ENCODE peak calls at places on chromosomes 5 and 9, in five cellular contexts. X, F, I, J and E are unnamed samples.

GRCh38 chr9:15253197-15253596 is 53.8 kb downstream of the TTC39B start:
- DNase-seq in J (no peak), I (peak), X (no peak), F (no peak), E (no peak)

GRCh38 chr9:1979815-1980367 is 35.3 kb upstream of the SMARCA2 start:
- DNase-seq in I (peak), X (no peak), J (no peak), F (no peak), E (no peak)

GRCh38 chr9:132260846-132261245 is 93.9 kb downstream of the SETX start:
- DNase-seq in F (no peak), J (no peak), X (no peak), I (no peak), E (no peak)

GRCh38 chr9:93143830-93144530 is 9.9 kb upstream of the NINJ1 start:
- DNase-seq in F (no peak), X (no peak), I (no peak), J (peak), E (no peak)

GRCh38 chr5:76472338-76473336 is 69.6 kb downstream of the IQGAP2 start:
- DNase-seq in X (no peak), I (peak), F (peak), J (no peak), E (no peak)

GRCh38 chr5:160769264-160769663 is 82.7 kb downstream of the ATP10B start:
- DNase-seq in X (no peak), J (no peak), I (no peak), F (no peak), E (no peak)

GRCh38 chr5:176162206-176162605 is 76.0 kb upstream of the SIMC1 start:
- DNase-seq in X (no peak), F (no peak), J (no peak), I (no peak), E (no peak)

GRCh38 chr9:133003071-133003461 is 24.6 kb downstream of the GFI1B start:
- DNase-seq in X (no peak), F (no peak), I (no peak), J (no peak), E (no peak)

GRCh38 chr5:176412517-176413254 is 3.7 kb downstream of the CLTB start:
- DNase-seq in X (no peak), F (no peak), J (no peak), I (no peak), E (no peak)

GRCh38 chr9:81592890-81593271 is 96.5 kb downstream of the TLE1 start:
- DNase-seq in J (peak), I (no peak), F (no peak), X (no peak), E (no peak)

GRCh38 chr5:76582252-76583162 is 40.7 kb downstream of the F2RL2 start:
- DNase-seq in F (no peak), X (no peak), I (peak), J (no peak), E (no peak)

GRCh38 chr5:1419476-1420210 is 25.6 kb downstream of the SLC6A3 start:
- DNase-seq in X (no peak), I (no peak), F (no peak), J (peak), E (no peak)

GRCh38 chr5:135885031-135885430 is 10.6 kb downstream of the IL9 start:
- DNase-seq in I (no peak), J (no peak), X (no peak), F (no peak), E (no peak)

GRCh38 chr5:175517824-175518450 is 39.6 kb downstream of the SFXN1 start:
- DNase-seq in I (peak), F (peak), X (peak), J (no peak), E (no peak)

GRCh38 chr5:55407059-55407684 is 99.4 kb downstream of the MTREX start:
- DNase-seq in I (peak), X (no peak), F (no peak), J (no peak), E (no peak)

GRCh38 chr9:131587906-131588305 is 42.6 kb downstream of the PRRT1B start:
- DNase-seq in I (no peak), X (no peak), F (no peak), J (no peak), E (no peak)

GRCh38 chr5:41068169-41068568 is 3.0 kb downstream of the MROH2B start:
- DNase-seq in I (peak), F (no peak), J (no peak), X (no peak), E (no peak)

GRCh38 chr9:19788614-19789271 is at the start of gene SLC24A2:
- DNase-seq in J (peak), I (no peak), X (no peak), F (no peak), E (no peak)

GRCh38 chr9:133526721-133527321 is 2.1 kb upstream of the MYMK start:
- DNase-seq in J (no peak), I (peak), X (no peak), F (no peak), E (no peak)

GRCh38 chr5:65066385-65066784 is 297.7 kb downstream of the CWC27 start:
- DNase-seq in I (no peak), J (no peak), X (no peak), F (no peak), E (no peak)

GRCh38 chr9:101034222-101034621 is 5.7 kb downstream of the PLPPR1 start:
- DNase-seq in I (no peak), X (no peak), J (no peak), F (no peak), E (no peak)

GRCh38 chr9:130995399-130995941 is 13.5 kb upstream of the LAMC3 start:
- DNase-seq in I (peak), F (no peak), J (no peak), X (no peak), E (no peak)

GRCh38 chr5:17019324-17019723 is 83.2 kb upstream of the MYO10 start:
- DNase-seq in F (no peak), I (peak), J (no peak), X (no peak), E (no peak)

GRCh38 chr5:322281-322941 is 897 bp downstream of the AHRR start:
- DNase-seq in X (no peak), F (no peak), I (no peak), J (no peak), E (no peak)

GRCh38 chr9:99171225-99172128 is 50.3 kb downstream of the ALG2 start:
- DNase-seq in F (no peak), X (no peak), I (no peak), J (no peak), E (no peak)